ENCODE peak calls at places on chromosomes 11 and 22, in five cellular contexts. One of them, this sample, is unnamed.

GRCh38 chr22:42269407-42270177 is 861 bp downstream of the TCF20 start:
- DNase-seq in stomach: peak; percentile 80
- DNase-seq in activated T-cell treated with anti-CD3 and anti-CD28 coated beads for 1 hour: peak; percentile 55
- DNase-seq in hypothalamus: no peak
- DNase-seq in CD8-positive, alpha-beta T cell: peak; percentile 76
- DNase-seq in this sample: no peak

GRCh38 chr11:118882489-118882888 is 1.2 kb upstream of the CXCR5 start:
- DNase-seq in hypothalamus: no peak
- DNase-seq in CD8-positive, alpha-beta T cell: no peak
- DNase-seq in stomach: no peak
- DNase-seq in activated T-cell treated with anti-CD3 and anti-CD28 coated beads for 1 hour: no peak
- DNase-seq in this sample: no peak

GRCh38 chr11:77126861-77127673 is 979 bp upstream of the MYO7A start:
- DNase-seq in hypothalamus: no peak
- DNase-seq in CD8-positive, alpha-beta T cell: peak; percentile 53
- DNase-seq in stomach: peak; percentile 60
- DNase-seq in activated T-cell treated with anti-CD3 and anti-CD28 coated beads for 1 hour: peak; percentile 46
- DNase-seq in this sample: no peak

GRCh38 chr11:95451682-95452081 is 220.7 kb upstream of the SESN3 start:
- DNase-seq in hypothalamus: no peak
- DNase-seq in CD8-positive, alpha-beta T cell: no peak
- DNase-seq in stomach: no peak
- DNase-seq in activated T-cell treated with anti-CD3 and anti-CD28 coated beads for 1 hour: no peak
- DNase-seq in this sample: peak; percentile 34

GRCh38 chr11:72278911-72279310 is 34.9 kb upstream of the PHOX2A start:
- DNase-seq in hypothalamus: no peak
- DNase-seq in stomach: no peak
- DNase-seq in activated T-cell treated with anti-CD3 and anti-CD28 coated beads for 1 hour: no peak
- DNase-seq in CD8-positive, alpha-beta T cell: no peak
- DNase-seq in this sample: peak; percentile 18

GRCh38 chr11:120522736-120523135 is 11.2 kb downstream of the GRIK4 start:
- DNase-seq in CD8-positive, alpha-beta T cell: no peak
- DNase-seq in stomach: no peak
- DNase-seq in activated T-cell treated with anti-CD3 and anti-CD28 coated beads for 1 hour: no peak
- DNase-seq in hypothalamus: no peak
- DNase-seq in this sample: no peak

GRCh38 chr11:107928767-107929507 is 689 bp downstream of the RAB39A start:
- DNase-seq in stomach: no peak
- DNase-seq in activated T-cell treated with anti-CD3 and anti-CD28 coated beads for 1 hour: no peak
- DNase-seq in hypothalamus: no peak
- DNase-seq in CD8-positive, alpha-beta T cell: no peak
- DNase-seq in this sample: no peak

GRCh38 chr11:69414773-69415187 is 66.7 kb upstream of the LINC01488 start:
- DNase-seq in activated T-cell treated with anti-CD3 and anti-CD28 coated beads for 1 hour: no peak
- DNase-seq in CD8-positive, alpha-beta T cell: no peak
- DNase-seq in hypothalamus: no peak
- DNase-seq in stomach: no peak
- DNase-seq in this sample: no peak

GRCh38 chr11:17745032-17745772 is 10.6 kb downstream of the KCNC1 start:
- DNase-seq in hypothalamus: no peak
- DNase-seq in CD8-positive, alpha-beta T cell: no peak
- DNase-seq in stomach: no peak
- DNase-seq in activated T-cell treated with anti-CD3 and anti-CD28 coated beads for 1 hour: no peak
- DNase-seq in this sample: no peak

GRCh38 chr11:19447150-19447566 is 206.4 kb upstream of the E2F8 start:
- DNase-seq in activated T-cell treated with anti-CD3 and anti-CD28 coated beads for 1 hour: no peak
- DNase-seq in CD8-positive, alpha-beta T cell: no peak
- DNase-seq in hypothalamus: no peak
- DNase-seq in stomach: no peak
- DNase-seq in this sample: no peak

GRCh38 chr11:16978021-16978370 is 36.2 kb downstream of the PLEKHA7 start:
- DNase-seq in CD8-positive, alpha-beta T cell: no peak
- DNase-seq in hypothalamus: no peak
- DNase-seq in activated T-cell treated with anti-CD3 and anti-CD28 coated beads for 1 hour: no peak
- DNase-seq in stomach: no peak
- DNase-seq in this sample: no peak

GRCh38 chr11:130315354-130315970 is 745 bp upstream of the ZBTB44 start:
- DNase-seq in CD8-positive, alpha-beta T cell: peak; percentile 63
- DNase-seq in stomach: peak; percentile 48
- DNase-seq in hypothalamus: no peak
- DNase-seq in activated T-cell treated with anti-CD3 and anti-CD28 coated beads for 1 hour: peak; percentile 44
- DNase-seq in this sample: no peak

GRCh38 chr11:66328036-66328306 is 8.3 kb downstream of the RIN1 start:
- DNase-seq in hypothalamus: no peak
- DNase-seq in activated T-cell treated with anti-CD3 and anti-CD28 coated beads for 1 hour: no peak
- DNase-seq in stomach: no peak
- DNase-seq in CD8-positive, alpha-beta T cell: peak; percentile 68
- DNase-seq in this sample: no peak

GRCh38 chr22:28798810-28799124 is 1.6 kb downstream of the XBP1 start:
- DNase-seq in hypothalamus: no peak
- DNase-seq in stomach: no peak
- DNase-seq in CD8-positive, alpha-beta T cell: no peak
- DNase-seq in activated T-cell treated with anti-CD3 and anti-CD28 coated beads for 1 hour: no peak
- DNase-seq in this sample: no peak

GRCh38 chr11:112884012-112884767 is 77.0 kb upstream of the NCAM1 start:
- DNase-seq in hypothalamus: no peak
- DNase-seq in stomach: no peak
- DNase-seq in activated T-cell treated with anti-CD3 and anti-CD28 coated beads for 1 hour: no peak
- DNase-seq in CD8-positive, alpha-beta T cell: no peak
- DNase-seq in this sample: no peak

GRCh38 chr11:1597981-1598380 is at the start of gene KRTAP5-2:
- DNase-seq in CD8-positive, alpha-beta T cell: no peak
- DNase-seq in stomach: no peak
- DNase-seq in activated T-cell treated with anti-CD3 and anti-CD28 coated beads for 1 hour: no peak
- DNase-seq in hypothalamus: no peak
- DNase-seq in this sample: no peak

GRCh38 chr22:50246242-50247175 is 1.7 kb upstream of the TUBGCP6 start:
- DNase-seq in activated T-cell treated with anti-CD3 and anti-CD28 coated beads for 1 hour: no peak
- DNase-seq in hypothalamus: no peak
- DNase-seq in CD8-positive, alpha-beta T cell: no peak
- DNase-seq in stomach: no peak
- DNase-seq in this sample: no peak

GRCh38 chr22:35761037-35761436 is 43.4 kb downstream of the APOL5 start:
- DNase-seq in stomach: no peak
- DNase-seq in hypothalamus: no peak
- DNase-seq in activated T-cell treated with anti-CD3 and anti-CD28 coated beads for 1 hour: no peak
- DNase-seq in CD8-positive, alpha-beta T cell: no peak
- DNase-seq in this sample: no peak